ENCODE peak calls at places on chromosomes 16 and 17, in six cellular contexts. One of them, this sample, is unnamed.

GRCh38 chr17:57501016-57501415 is 244.1 kb downstream of the CCDC182 start:
- DNase-seq in effector memory CD4-positive, alpha-beta T cell: no peak
- DNase-seq in PC-9: no peak
- DNase-seq in upper lobe of right lung: no peak
- DNase-seq in IMR-90: no peak
- DNase-seq in neural progenitor cell: no peak
- DNase-seq in this sample: no peak

GRCh38 chr17:76410328-76410965 is 26.0 kb downstream of the SPHK1 start:
- DNase-seq in effector memory CD4-positive, alpha-beta T cell: no peak
- DNase-seq in neural progenitor cell: no peak
- DNase-seq in PC-9: no peak
- DNase-seq in IMR-90: no peak
- DNase-seq in upper lobe of right lung: peak; percentile 44
- DNase-seq in this sample: no peak

GRCh38 chr17:12388206-12388605 is 277.5 kb upstream of the MYOCD start:
- DNase-seq in IMR-90: peak; percentile 91
- DNase-seq in neural progenitor cell: no peak
- DNase-seq in effector memory CD4-positive, alpha-beta T cell: no peak
- DNase-seq in upper lobe of right lung: no peak
- DNase-seq in PC-9: no peak
- DNase-seq in this sample: no peak

GRCh38 chr17:1047177-1047885 is 50.4 kb downstream of the TIMM22 start:
- DNase-seq in upper lobe of right lung: peak; percentile 68
- DNase-seq in IMR-90: peak; percentile 90
- DNase-seq in PC-9: no peak
- DNase-seq in neural progenitor cell: no peak
- DNase-seq in effector memory CD4-positive, alpha-beta T cell: no peak
- DNase-seq in this sample: no peak

GRCh38 chr17:41975099-41976083 is 8.8 kb downstream of the CNP start:
- DNase-seq in effector memory CD4-positive, alpha-beta T cell: no peak
- DNase-seq in neural progenitor cell: no peak
- DNase-seq in PC-9: no peak
- DNase-seq in IMR-90: peak; percentile 69
- DNase-seq in upper lobe of right lung: no peak
- DNase-seq in this sample: no peak

GRCh38 chr17:31225831-31226230 is 71.2 kb downstream of the OMG start:
- DNase-seq in neural progenitor cell: no peak
- DNase-seq in upper lobe of right lung: no peak
- DNase-seq in PC-9: no peak
- DNase-seq in IMR-90: no peak
- DNase-seq in effector memory CD4-positive, alpha-beta T cell: no peak
- DNase-seq in this sample: no peak

GRCh38 chr17:16516594-16517018 is 24.6 kb upstream of the LRRC75A start:
- DNase-seq in upper lobe of right lung: no peak
- DNase-seq in effector memory CD4-positive, alpha-beta T cell: no peak
- DNase-seq in neural progenitor cell: peak; percentile 54
- DNase-seq in IMR-90: peak; percentile 80
- DNase-seq in PC-9: peak; percentile 44
- DNase-seq in this sample: peak; percentile 35

GRCh38 chr17:36870618-36871002 is 66.7 kb upstream of the LHX1 start:
- DNase-seq in upper lobe of right lung: no peak
- DNase-seq in PC-9: no peak
- DNase-seq in neural progenitor cell: no peak
- DNase-seq in IMR-90: no peak
- DNase-seq in effector memory CD4-positive, alpha-beta T cell: no peak
- DNase-seq in this sample: no peak

GRCh38 chr16:12362482-12363458 is 386.2 kb downstream of the SNX29 start:
- DNase-seq in neural progenitor cell: no peak
- DNase-seq in PC-9: no peak
- DNase-seq in effector memory CD4-positive, alpha-beta T cell: no peak
- DNase-seq in upper lobe of right lung: no peak
- DNase-seq in IMR-90: peak; percentile 17
- DNase-seq in this sample: no peak

GRCh38 chr17:31052187-31052889 is 42.4 kb upstream of the NF1 start:
- DNase-seq in upper lobe of right lung: no peak
- DNase-seq in effector memory CD4-positive, alpha-beta T cell: no peak
- DNase-seq in neural progenitor cell: no peak
- DNase-seq in IMR-90: peak; percentile 96
- DNase-seq in PC-9: peak; percentile 74
- DNase-seq in this sample: no peak

GRCh38 chr16:78542419-78542818 is 443.0 kb downstream of the WWOX start:
- DNase-seq in upper lobe of right lung: no peak
- DNase-seq in neural progenitor cell: no peak
- DNase-seq in effector memory CD4-positive, alpha-beta T cell: no peak
- DNase-seq in PC-9: no peak
- DNase-seq in IMR-90: no peak
- DNase-seq in this sample: no peak

GRCh38 chr16:57667526-57668258 is 414 bp upstream of the ADGRG3 start:
- DNase-seq in IMR-90: peak; percentile 38
- DNase-seq in neural progenitor cell: no peak
- DNase-seq in effector memory CD4-positive, alpha-beta T cell: no peak
- DNase-seq in upper lobe of right lung: peak; percentile 78
- DNase-seq in PC-9: no peak
- DNase-seq in this sample: no peak

GRCh38 chr16:1645914-1646525 is 32.1 kb upstream of the JPT2 start:
- DNase-seq in neural progenitor cell: no peak
- DNase-seq in effector memory CD4-positive, alpha-beta T cell: no peak
- DNase-seq in upper lobe of right lung: no peak
- DNase-seq in IMR-90: peak; percentile 47
- DNase-seq in PC-9: peak; percentile 40
- DNase-seq in this sample: no peak

GRCh38 chr16:79874391-79874790 is 273.9 kb upstream of the MAF start:
- DNase-seq in IMR-90: no peak
- DNase-seq in PC-9: no peak
- DNase-seq in upper lobe of right lung: no peak
- DNase-seq in neural progenitor cell: no peak
- DNase-seq in effector memory CD4-positive, alpha-beta T cell: no peak
- DNase-seq in this sample: no peak

GRCh38 chr16:85028638-85029412 is 1.2 kb downstream of the KIAA0513 start:
- DNase-seq in IMR-90: peak; percentile 47
- DNase-seq in PC-9: peak; percentile 50
- DNase-seq in upper lobe of right lung: no peak
- DNase-seq in effector memory CD4-positive, alpha-beta T cell: peak; percentile 63
- DNase-seq in neural progenitor cell: no peak
- DNase-seq in this sample: no peak

GRCh38 chr17:73393962-73394361 is 82.2 kb upstream of the CDC42EP4 start:
- DNase-seq in neural progenitor cell: no peak
- DNase-seq in IMR-90: peak; percentile 13
- DNase-seq in upper lobe of right lung: no peak
- DNase-seq in effector memory CD4-positive, alpha-beta T cell: no peak
- DNase-seq in PC-9: no peak
- DNase-seq in this sample: no peak

GRCh38 chr17:61718022-61718421 is 127.0 kb upstream of the NACA2 start:
- DNase-seq in upper lobe of right lung: no peak
- DNase-seq in IMR-90: no peak
- DNase-seq in PC-9: no peak
- DNase-seq in neural progenitor cell: no peak
- DNase-seq in effector memory CD4-positive, alpha-beta T cell: no peak
- DNase-seq in this sample: no peak

GRCh38 chr16:19874816-19875546 is 9.7 kb downstream of the GPRC5B start:
- DNase-seq in IMR-90: no peak
- DNase-seq in upper lobe of right lung: no peak
- DNase-seq in effector memory CD4-positive, alpha-beta T cell: no peak
- DNase-seq in PC-9: no peak
- DNase-seq in neural progenitor cell: no peak
- DNase-seq in this sample: no peak

GRCh38 chr17:51846561-51846960 is 312.0 kb downstream of the CA10 start:
- DNase-seq in IMR-90: no peak
- DNase-seq in PC-9: no peak
- DNase-seq in upper lobe of right lung: no peak
- DNase-seq in effector memory CD4-positive, alpha-beta T cell: no peak
- DNase-seq in neural progenitor cell: no peak
- DNase-seq in this sample: no peak

GRCh38 chr17:79789943-79790804 is 6.7 kb downstream of the CBX8 start:
- DNase-seq in effector memory CD4-positive, alpha-beta T cell: no peak
- DNase-seq in neural progenitor cell: peak; percentile 84
- DNase-seq in PC-9: peak; percentile 50
- DNase-seq in IMR-90: no peak
- DNase-seq in upper lobe of right lung: peak; percentile 79
- DNase-seq in this sample: peak; percentile 59

GRCh38 chr16:89563639-89564392 is 3.3 kb downstream of the RPL13 start:
- DNase-seq in effector memory CD4-positive, alpha-beta T cell: no peak
- DNase-seq in neural progenitor cell: no peak
- DNase-seq in IMR-90: no peak
- DNase-seq in PC-9: no peak
- DNase-seq in upper lobe of right lung: no peak
- DNase-seq in this sample: no peak

GRCh38 chr16:29916979-29917378 is 9.0 kb downstream of the KCTD13 start:
- DNase-seq in IMR-90: no peak
- DNase-seq in neural progenitor cell: no peak
- DNase-seq in effector memory CD4-positive, alpha-beta T cell: no peak
- DNase-seq in PC-9: no peak
- DNase-seq in upper lobe of right lung: no peak
- DNase-seq in this sample: no peak

GRCh38 chr16:30902070-30902972 is 5.9 kb downstream of the CTF1 start:
- DNase-seq in neural progenitor cell: peak; percentile 92
- DNase-seq in upper lobe of right lung: peak; percentile 90
- DNase-seq in effector memory CD4-positive, alpha-beta T cell: peak; percentile 38
- DNase-seq in PC-9: peak; percentile 82
- DNase-seq in IMR-90: peak; percentile 63
- DNase-seq in this sample: peak; percentile 70

GRCh38 chr17:77253611-77254051 is 112.9 kb downstream of the SEC14L1 start:
- DNase-seq in neural progenitor cell: no peak
- DNase-seq in upper lobe of right lung: peak; percentile 75
- DNase-seq in PC-9: peak; percentile 31
- DNase-seq in effector memory CD4-positive, alpha-beta T cell: no peak
- DNase-seq in IMR-90: peak; percentile 81
- DNase-seq in this sample: no peak

GRCh38 chr17:7108981-7109380 is 5.6 kb downstream of the ASGR2 start:
- DNase-seq in neural progenitor cell: no peak
- DNase-seq in upper lobe of right lung: no peak
- DNase-seq in effector memory CD4-positive, alpha-beta T cell: no peak
- DNase-seq in PC-9: no peak
- DNase-seq in IMR-90: no peak
- DNase-seq in this sample: no peak

GRCh38 chr16:56301391-56301850 is 110.1 kb downstream of the GNAO1 start:
- DNase-seq in IMR-90: peak; percentile 46
- DNase-seq in upper lobe of right lung: no peak
- DNase-seq in effector memory CD4-positive, alpha-beta T cell: no peak
- DNase-seq in neural progenitor cell: no peak
- DNase-seq in PC-9: peak; percentile 52
- DNase-seq in this sample: no peak

GRCh38 chr16:27691717-27692116 is 141.8 kb downstream of the KATNIP start:
- DNase-seq in PC-9: no peak
- DNase-seq in effector memory CD4-positive, alpha-beta T cell: no peak
- DNase-seq in IMR-90: no peak
- DNase-seq in upper lobe of right lung: peak; percentile 13
- DNase-seq in neural progenitor cell: no peak
- DNase-seq in this sample: no peak

GRCh38 chr17:81917565-81918332 is at the start of gene SIRT7:
- DNase-seq in upper lobe of right lung: peak; percentile 90
- DNase-seq in neural progenitor cell: peak; percentile 93
- DNase-seq in effector memory CD4-positive, alpha-beta T cell: peak; percentile 79
- DNase-seq in PC-9: peak; percentile 71
- DNase-seq in IMR-90: peak; percentile 58
- DNase-seq in this sample: peak; percentile 84
- H3K4me1 ChIP-seq in upper lobe of right lung: peaks cover 16% of the 10 kb centered on the region
- H3K4me1 ChIP-seq in neural progenitor cell: peaks cover 10% of the 10 kb centered on the region
- H3K4me1 ChIP-seq in effector memory CD4-positive, alpha-beta T cell: peaks cover 12% of the 10 kb centered on the region
- H3K4me1 ChIP-seq in PC-9: peaks cover 51% of the 10 kb centered on the region
- H3K4me1 ChIP-seq in IMR-90: peaks cover 18% of the 10 kb centered on the region
- H3K4me1 ChIP-seq in this sample: peaks cover 7% of the 10 kb centered on the region

DNA sequence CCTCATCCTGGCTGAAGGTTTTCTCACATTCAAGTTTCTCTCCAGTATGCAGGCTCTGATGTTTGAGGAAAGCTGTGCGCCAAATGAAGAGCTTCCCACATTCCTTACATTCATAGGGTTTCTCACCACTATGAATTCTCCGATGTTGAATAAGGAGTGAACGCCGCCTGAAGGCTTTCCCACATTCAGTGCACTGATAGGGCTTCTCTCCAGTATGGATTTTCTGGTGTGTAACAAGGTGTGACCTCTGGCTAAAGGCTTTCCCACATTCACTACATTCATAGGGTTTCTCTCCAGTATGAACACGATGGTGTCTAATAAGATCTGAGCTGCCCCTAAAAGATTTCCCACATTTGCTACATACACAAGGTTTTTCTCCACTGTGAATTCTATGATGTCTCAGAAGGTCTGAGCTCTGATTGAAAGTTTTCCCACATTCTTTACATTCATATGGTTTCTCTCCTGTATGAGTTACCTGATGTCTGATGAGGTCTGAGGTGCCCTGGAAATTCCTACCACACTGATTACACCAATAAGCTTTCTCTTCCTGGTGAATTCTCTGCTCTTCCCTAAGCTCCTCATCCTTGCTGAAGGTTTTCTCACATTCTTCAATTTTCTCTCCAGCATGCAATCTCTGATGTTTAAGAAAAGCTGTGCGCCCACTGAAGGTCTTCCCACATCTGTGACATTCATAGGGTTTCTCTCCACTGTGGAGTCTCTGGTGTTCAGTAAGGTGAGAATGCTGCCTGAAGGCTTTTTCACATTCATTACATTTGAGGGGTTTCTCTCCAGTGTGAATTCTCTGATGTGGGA is 8.9 kb downstream of the ZNF594 start:
- DNase-seq in IMR-90: no peak
- DNase-seq in neural progenitor cell: no peak
- DNase-seq in upper lobe of right lung: no peak
- DNase-seq in PC-9: no peak
- DNase-seq in effector memory CD4-positive, alpha-beta T cell: no peak
- DNase-seq in this sample: no peak
- H3K9me3 ChIP-seq in IMR-90: peaks cover 76% of the 10 kb centered on the region
- H3K9me3 ChIP-seq in neural progenitor cell: peaks cover 95% of the 10 kb centered on the region
- H3K9me3 ChIP-seq in upper lobe of right lung: peaks cover 86% of the 10 kb centered on the region
- H3K9me3 ChIP-seq in PC-9: peaks cover 82% of the 10 kb centered on the region
- H3K9me3 ChIP-seq in effector memory CD4-positive, alpha-beta T cell: peaks cover 59% of the 10 kb centered on the region
- H3K9me3 ChIP-seq in this sample: peaks cover 65% of the 10 kb centered on the region

GRCh38 chr17:44069974-44070454 is 521 bp upstream of the G6PC3 start:
- DNase-seq in PC-9: no peak
- DNase-seq in effector memory CD4-positive, alpha-beta T cell: no peak
- DNase-seq in neural progenitor cell: no peak
- DNase-seq in upper lobe of right lung: no peak
- DNase-seq in IMR-90: no peak
- DNase-seq in this sample: peak; percentile 28

GRCh38 chr17:44074231-44074910 is 3.8 kb downstream of the G6PC3 start:
- DNase-seq in effector memory CD4-positive, alpha-beta T cell: no peak
- DNase-seq in upper lobe of right lung: no peak
- DNase-seq in neural progenitor cell: no peak
- DNase-seq in IMR-90: peak; percentile 39
- DNase-seq in PC-9: no peak
- DNase-seq in this sample: no peak

GRCh38 chr17:44071772-44072171 is 1.2 kb downstream of the G6PC3 start:
- DNase-seq in effector memory CD4-positive, alpha-beta T cell: no peak
- DNase-seq in IMR-90: peak; percentile 14
- DNase-seq in PC-9: peak; percentile 51
- DNase-seq in neural progenitor cell: no peak
- DNase-seq in upper lobe of right lung: no peak
- DNase-seq in this sample: no peak

GRCh38 chr17:44070455-44071197 is at the start of gene G6PC3:
- DNase-seq in IMR-90: peak; percentile 98
- DNase-seq in effector memory CD4-positive, alpha-beta T cell: peak; percentile 70
- DNase-seq in neural progenitor cell: peak; percentile 99
- DNase-seq in PC-9: peak; percentile 93
- DNase-seq in upper lobe of right lung: peak; percentile 96
- DNase-seq in this sample: peak; percentile 99

GRCh38 chr17:44071198-44071520 is 624 bp downstream of the G6PC3 start:
- DNase-seq in upper lobe of right lung: no peak
- DNase-seq in neural progenitor cell: no peak
- DNase-seq in IMR-90: peak; percentile 88
- DNase-seq in PC-9: no peak
- DNase-seq in effector memory CD4-positive, alpha-beta T cell: no peak
- DNase-seq in this sample: no peak
- H3K4me3 ChIP-seq in upper lobe of right lung: peak overlapping the region; percentile 76
- H3K4me3 ChIP-seq in neural progenitor cell: peak overlapping the region; percentile 66
- H3K4me3 ChIP-seq in IMR-90: peak overlapping the region; percentile 56
- H3K4me3 ChIP-seq in PC-9: peak overlapping the region; percentile 66
- H3K4me3 ChIP-seq in effector memory CD4-positive, alpha-beta T cell: peak overlapping the region; percentile 69
- H3K4me3 ChIP-seq in this sample: peak overlapping the region; percentile 50

GRCh38 chr17:63431939-63432804 is 13.9 kb downstream of the CYB561 start:
- DNase-seq in IMR-90: peak; percentile 66
- DNase-seq in neural progenitor cell: no peak
- DNase-seq in PC-9: no peak
- DNase-seq in upper lobe of right lung: peak; percentile 64
- DNase-seq in effector memory CD4-positive, alpha-beta T cell: no peak
- DNase-seq in this sample: no peak
- H3K4me1 ChIP-seq in IMR-90: peaks cover 34% of the 10 kb centered on the region
- H3K4me1 ChIP-seq in neural progenitor cell: no peaks in the 10 kb centered on the region
- H3K4me1 ChIP-seq in PC-9: peaks cover 11% of the 10 kb centered on the region
- H3K4me1 ChIP-seq in upper lobe of right lung: peaks cover 60% of the 10 kb centered on the region
- H3K4me1 ChIP-seq in effector memory CD4-positive, alpha-beta T cell: peaks cover 30% of the 10 kb centered on the region
- H3K4me1 ChIP-seq in this sample: no peaks in the 10 kb centered on the region